ENCODE peak calls at places on chromosomes 3 and 15, in nine cellular contexts. One of them, this sample, is unnamed.

GRCh38 chr3:115790759-115791158 is 167.4 kb downstream of the GAP43 start:
- DNase-seq in transverse colon: no peak
- DNase-seq in K562: peak
- DNase-seq in GM12891: no peak
- DNase-seq in IMR-90: peak
- DNase-seq in uterus: no peak
- DNase-seq in stomach: no peak
- DNase-seq in gastrocnemius medialis: no peak
- DNase-seq in body of pancreas: no peak
- DNase-seq in this sample: no peak

GRCh38 chr15:66287461-66288055 is 5.8 kb upstream of the DIS3L start:
- DNase-seq in K562: peak
- DNase-seq in IMR-90: peak
- DNase-seq in stomach: no peak
- DNase-seq in body of pancreas: no peak
- DNase-seq in GM12891: no peak
- DNase-seq in gastrocnemius medialis: no peak
- DNase-seq in transverse colon: no peak
- DNase-seq in uterus: no peak
- DNase-seq in this sample: no peak

GRCh38 chr3:155026999-155027591 is 53.0 kb upstream of the MME start:
- DNase-seq in GM12891: no peak
- DNase-seq in IMR-90: peak
- DNase-seq in gastrocnemius medialis: no peak
- DNase-seq in uterus: no peak
- DNase-seq in body of pancreas: no peak
- DNase-seq in stomach: no peak
- DNase-seq in transverse colon: peak
- DNase-seq in K562: no peak
- DNase-seq in this sample: no peak

GRCh38 chr3:9195390-9195789 is 54.1 kb downstream of the SRGAP3 start:
- DNase-seq in stomach: no peak
- DNase-seq in gastrocnemius medialis: no peak
- DNase-seq in K562: no peak
- DNase-seq in uterus: no peak
- DNase-seq in IMR-90: no peak
- DNase-seq in GM12891: no peak
- DNase-seq in body of pancreas: no peak
- DNase-seq in transverse colon: no peak
- DNase-seq in this sample: no peak

GRCh38 chr3:126474498-126475410 is 937 bp downstream of the ZXDC start:
- DNase-seq in IMR-90: peak
- DNase-seq in GM12891: peak
- DNase-seq in body of pancreas: peak
- DNase-seq in gastrocnemius medialis: peak
- DNase-seq in K562: no peak
- DNase-seq in stomach: peak
- DNase-seq in transverse colon: peak
- DNase-seq in uterus: peak
- DNase-seq in this sample: peak

GRCh38 chr3:66555214-66555844 is 54.5 kb upstream of the LRIG1 start:
- DNase-seq in IMR-90: no peak
- DNase-seq in GM12891: no peak
- DNase-seq in K562: no peak
- DNase-seq in stomach: no peak
- DNase-seq in body of pancreas: no peak
- DNase-seq in uterus: no peak
- DNase-seq in transverse colon: no peak
- DNase-seq in gastrocnemius medialis: no peak
- DNase-seq in this sample: no peak

GRCh38 chr3:165185707-165186327 is 10.4 kb downstream of the SLITRK3 start:
- DNase-seq in IMR-90: peak
- DNase-seq in gastrocnemius medialis: no peak
- DNase-seq in K562: peak
- DNase-seq in uterus: peak
- DNase-seq in GM12891: no peak
- DNase-seq in stomach: peak
- DNase-seq in body of pancreas: peak
- DNase-seq in transverse colon: peak
- DNase-seq in this sample: no peak

GRCh38 chr3:71707600-71707999 is 17.6 kb downstream of the EIF4E3 start:
- DNase-seq in uterus: no peak
- DNase-seq in IMR-90: peak
- DNase-seq in transverse colon: no peak
- DNase-seq in gastrocnemius medialis: no peak
- DNase-seq in stomach: no peak
- DNase-seq in GM12891: no peak
- DNase-seq in K562: no peak
- DNase-seq in body of pancreas: no peak
- DNase-seq in this sample: no peak

GRCh38 chr15:69225355-69226027 is 65.1 kb downstream of the GLCE start:
- DNase-seq in stomach: no peak
- DNase-seq in transverse colon: no peak
- DNase-seq in gastrocnemius medialis: no peak
- DNase-seq in IMR-90: peak
- DNase-seq in uterus: no peak
- DNase-seq in body of pancreas: no peak
- DNase-seq in GM12891: no peak
- DNase-seq in K562: no peak
- DNase-seq in this sample: no peak

GRCh38 chr15:101480613-101481380 is 8.7 kb downstream of the PCSK6 start:
- DNase-seq in K562: no peak
- DNase-seq in IMR-90: no peak
- DNase-seq in GM12891: no peak
- DNase-seq in stomach: no peak
- DNase-seq in body of pancreas: no peak
- DNase-seq in transverse colon: no peak
- DNase-seq in uterus: no peak
- DNase-seq in gastrocnemius medialis: no peak
- DNase-seq in this sample: no peak

GRCh38 chr3:45551214-45552010 is 43.1 kb upstream of the LIMD1 start:
- DNase-seq in GM12891: no peak
- DNase-seq in gastrocnemius medialis: peak
- DNase-seq in stomach: peak
- DNase-seq in uterus: peak
- DNase-seq in body of pancreas: peak
- DNase-seq in K562: peak
- DNase-seq in IMR-90: peak
- DNase-seq in transverse colon: peak
- DNase-seq in this sample: no peak

GRCh38 chr3:160676547-160677303 is at the start of gene ARL14:
- DNase-seq in transverse colon: peak
- DNase-seq in IMR-90: peak
- DNase-seq in GM12891: no peak
- DNase-seq in K562: no peak
- DNase-seq in uterus: no peak
- DNase-seq in stomach: peak
- DNase-seq in body of pancreas: peak
- DNase-seq in gastrocnemius medialis: no peak
- DNase-seq in this sample: no peak
- TF ChIP-seq POLR2A in transverse colon: peak
- TF ChIP-seq POLR2A in IMR-90: no peak
- TF ChIP-seq POLR2A in GM12891: no peak
- TF ChIP-seq POLR2A in K562: no peak
- TF ChIP-seq POLR2A in uterus: no peak
- TF ChIP-seq POLR2A in stomach: no peak
- TF ChIP-seq POLR2A in body of pancreas: peak
- TF ChIP-seq POLR2A in gastrocnemius medialis: no peak
- TF ChIP-seq POLR2A in this sample: no peak

DNA sequence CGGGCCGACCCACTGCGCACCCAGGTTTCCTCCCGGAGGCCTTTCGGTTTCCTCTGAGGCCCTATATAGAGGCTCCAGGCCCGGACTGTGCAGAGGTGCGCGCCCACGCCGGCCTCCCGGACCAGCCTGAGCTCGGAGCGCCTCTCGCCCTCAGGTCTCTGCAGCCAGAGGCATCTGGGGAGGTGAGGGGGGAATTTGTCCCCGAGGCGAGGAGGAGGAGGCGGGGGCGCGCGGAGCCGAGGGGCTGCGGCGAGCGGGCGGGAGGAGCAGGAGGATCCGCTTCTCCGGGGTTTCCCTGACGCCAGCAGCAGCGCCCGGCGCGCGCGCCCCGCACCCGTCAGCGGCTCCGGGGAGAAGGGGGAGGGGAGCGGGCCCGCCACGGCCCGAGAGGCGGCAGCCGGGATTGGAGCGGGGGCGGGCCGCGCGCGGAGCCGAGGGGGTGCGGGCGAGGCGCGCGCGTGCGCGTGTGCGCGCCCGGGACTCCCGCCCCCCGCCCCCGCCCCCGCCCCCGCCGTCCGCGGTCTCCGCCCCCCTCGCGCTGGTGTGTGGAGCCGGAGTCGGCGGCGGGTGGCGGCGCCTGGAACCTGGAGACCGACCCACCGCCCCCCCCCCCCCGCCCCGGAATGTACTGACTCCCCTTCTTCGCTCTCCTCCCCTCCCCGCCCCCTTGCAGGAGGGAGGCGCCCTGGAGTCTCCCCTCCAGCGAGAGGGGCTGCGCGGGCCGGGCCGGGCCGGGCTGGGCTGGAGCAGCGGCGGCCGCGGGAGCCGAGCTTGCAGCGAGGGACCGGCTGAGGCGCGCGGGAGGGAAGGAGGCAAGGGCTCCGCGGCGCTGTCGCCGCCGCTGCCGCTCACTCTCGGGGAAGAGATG is at the start of gene NEO1:
- DNase-seq in body of pancreas: peak
- DNase-seq in GM12891: peak
- DNase-seq in stomach: peak
- DNase-seq in gastrocnemius medialis: peak
- DNase-seq in K562: peak
- DNase-seq in transverse colon: peak
- DNase-seq in uterus: peak
- DNase-seq in IMR-90: peak
- DNase-seq in this sample: peak
- TF ChIP-seq POLR2A in body of pancreas: peak
- TF ChIP-seq POLR2A in GM12891: no peak
- TF ChIP-seq POLR2A in stomach: no peak
- TF ChIP-seq POLR2A in gastrocnemius medialis: peak
- TF ChIP-seq POLR2A in K562: no peak
- TF ChIP-seq POLR2A in transverse colon: peak
- TF ChIP-seq POLR2A in uterus: peak
- TF ChIP-seq POLR2A in IMR-90: no peak
- TF ChIP-seq POLR2A in this sample: no peak

GRCh38 chr15:72116680-72117447 is 1.1 kb downstream of the MYO9A start:
- DNase-seq in IMR-90: peak
- DNase-seq in stomach: no peak
- DNase-seq in body of pancreas: peak
- DNase-seq in transverse colon: peak
- DNase-seq in gastrocnemius medialis: peak
- DNase-seq in GM12891: no peak
- DNase-seq in K562: peak
- DNase-seq in uterus: peak
- DNase-seq in this sample: no peak

GRCh38 chr15:72117698-72118399 is at the start of gene MYO9A:
- DNase-seq in GM12891: peak
- DNase-seq in body of pancreas: peak
- DNase-seq in K562: peak
- DNase-seq in gastrocnemius medialis: peak
- DNase-seq in uterus: peak
- DNase-seq in stomach: peak
- DNase-seq in transverse colon: peak
- DNase-seq in IMR-90: peak
- DNase-seq in this sample: peak

GRCh38 chr15:72113347-72114031 is 4.5 kb downstream of the MYO9A start:
- DNase-seq in gastrocnemius medialis: no peak
- DNase-seq in GM12891: no peak
- DNase-seq in stomach: no peak
- DNase-seq in uterus: no peak
- DNase-seq in IMR-90: peak
- DNase-seq in K562: no peak
- DNase-seq in body of pancreas: no peak
- DNase-seq in transverse colon: no peak
- DNase-seq in this sample: no peak

GRCh38 chr15:72117448-72117697 is 577 bp downstream of the MYO9A start:
- DNase-seq in body of pancreas: peak
- DNase-seq in gastrocnemius medialis: peak
- DNase-seq in GM12891: peak
- DNase-seq in stomach: peak
- DNase-seq in IMR-90: peak
- DNase-seq in uterus: peak
- DNase-seq in transverse colon: peak
- DNase-seq in K562: peak
- DNase-seq in this sample: peak

DNA sequence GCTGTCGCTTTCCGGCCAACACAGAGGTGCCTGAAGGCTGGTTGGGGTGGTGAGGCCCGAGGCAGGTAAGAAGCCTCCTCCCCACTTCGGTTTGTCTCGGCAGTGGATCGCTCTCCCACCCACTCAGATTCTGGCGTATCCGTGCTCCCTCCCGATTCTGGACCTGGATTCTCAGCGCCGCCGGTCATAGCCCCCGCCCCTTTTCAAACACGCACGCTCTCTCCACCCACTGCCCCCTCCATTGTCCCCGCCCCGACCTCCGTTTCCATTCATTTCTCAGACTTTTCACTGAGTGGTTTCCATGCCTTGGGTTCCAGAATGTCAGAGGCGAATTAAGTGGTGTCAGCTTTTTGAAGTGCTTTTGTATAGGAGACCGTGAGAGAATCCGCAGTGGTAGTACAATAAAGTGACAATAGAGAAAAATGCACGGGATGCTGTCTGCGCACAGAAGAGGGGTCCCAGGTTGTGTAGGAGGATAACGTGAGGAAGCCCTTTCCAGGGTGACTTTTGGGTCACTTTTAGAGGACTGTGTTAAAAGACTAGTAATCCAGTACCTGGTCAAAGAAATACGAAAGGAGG is at the start of gene SENP8:
- DNase-seq in transverse colon: no peak
- DNase-seq in gastrocnemius medialis: no peak
- DNase-seq in uterus: no peak
- DNase-seq in IMR-90: no peak
- DNase-seq in GM12891: peak
- DNase-seq in body of pancreas: no peak
- DNase-seq in stomach: no peak
- DNase-seq in K562: peak
- DNase-seq in this sample: no peak
- TF ChIP-seq POLR2A in transverse colon: no peak
- TF ChIP-seq POLR2A in gastrocnemius medialis: no peak
- TF ChIP-seq POLR2A in uterus: no peak
- TF ChIP-seq POLR2A in IMR-90: peak
- TF ChIP-seq POLR2A in GM12891: peak
- TF ChIP-seq POLR2A in body of pancreas: peak
- TF ChIP-seq POLR2A in stomach: no peak
- TF ChIP-seq POLR2A in K562: peak
- TF ChIP-seq POLR2A in this sample: no peak

DNA sequence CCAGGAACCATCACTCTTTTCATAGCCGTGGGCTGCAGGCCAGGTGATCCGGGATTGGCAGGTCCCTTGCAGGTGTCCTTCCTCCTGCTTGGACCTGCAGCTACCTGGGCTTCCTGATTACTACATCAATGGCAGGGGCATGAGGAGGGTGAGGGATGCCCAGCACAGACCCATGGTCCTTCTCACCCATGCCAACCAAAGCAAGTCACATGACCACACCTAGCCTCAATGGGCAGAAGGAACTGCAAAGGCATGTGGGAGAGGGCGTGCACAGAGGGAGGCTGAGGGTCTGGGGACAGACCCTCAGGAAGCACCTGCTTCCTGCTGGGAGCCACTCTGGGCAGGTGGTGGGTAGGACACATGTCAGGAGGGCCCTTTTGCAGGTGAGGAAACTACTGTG is 105.2 kb downstream of the NUP210 start:
- DNase-seq in gastrocnemius medialis: no peak
- DNase-seq in K562: no peak
- DNase-seq in stomach: no peak
- DNase-seq in body of pancreas: no peak
- DNase-seq in uterus: no peak
- DNase-seq in GM12891: no peak
- DNase-seq in IMR-90: no peak
- DNase-seq in transverse colon: no peak
- DNase-seq in this sample: no peak
- TF ChIP-seq POLR2A in gastrocnemius medialis: no peak
- TF ChIP-seq POLR2A in K562: no peak
- TF ChIP-seq POLR2A in stomach: no peak
- TF ChIP-seq POLR2A in body of pancreas: no peak
- TF ChIP-seq POLR2A in uterus: no peak
- TF ChIP-seq POLR2A in GM12891: no peak
- TF ChIP-seq POLR2A in IMR-90: no peak
- TF ChIP-seq POLR2A in transverse colon: no peak
- TF ChIP-seq POLR2A in this sample: no peak